ENCODE peak calls at places on chromosome 6, in eight cellular contexts. D is heart right ventricle, H is upper lobe of right lung, L is fibroblast of villous mesenchyme, W is LNCaP clone FGC, J is HFFc6, E is WTC11, U is nephron progenitor cell. F is an unnamed sample.
A peak's percentile ranks its signal among the peaks of the same experiment; 100 is the strongest.

GRCh38 chr6:124823240-124824105 is 138.8 kb upstream of the RNF217 start:
- DNase-seq in L (no peak), D (no peak), U (no peak), E (no peak), J (no peak), H (no peak), W (no peak), F (no peak)

GRCh38 chr6:15382089-15382488 is 136.2 kb downstream of the JARID2 start:
- DNase-seq in H (no peak), W (no peak), J (no peak), D (no peak), U (no peak), E (no peak), L (no peak), F (no peak)

GRCh38 chr6:168583821-168584220 is 142.8 kb downstream of the SMOC2 start:
- DNase-seq in D (no peak), L (no peak), J (no peak), U (no peak), H (no peak), W (no peak), E (no peak), F (no peak)

GRCh38 chr6:34460796-34461507 is 4.9 kb upstream of the PACSIN1 start:
- DNase-seq in J (no peak), D (no peak), U (no peak), E (no peak), H (no peak), L (no peak), W (no peak), F (no peak)

GRCh38 chr6:150200428-150201105 is 57.7 kb downstream of the PPP1R14C start:
- DNase-seq in L (no peak), E (no peak), W (no peak), U (no peak), D (no peak), H (no peak), J (no peak), F (no peak)

GRCh38 chr6:3749390-3749978 is 2.0 kb downstream of the PXDC1 start:
- DNase-seq in U (no peak), D (no peak), W (no peak), E (peak; percentile 54), J (no peak), L (peak; percentile 28), H (peak; percentile 78), F (no peak)

GRCh38 chr6:36692861-36693702 is 4.5 kb upstream of the RAB44 start:
- DNase-seq in L (no peak), U (no peak), E (no peak), J (no peak), D (peak; percentile 65), H (peak; percentile 70), W (no peak), F (no peak)

GRCh38 chr6:152750694-152751093 is at the start of gene VIP:
- DNase-seq in W (no peak), U (peak; percentile 54), E (peak; percentile 47), L (peak; percentile 17), J (peak; percentile 37), D (no peak), H (no peak), F (no peak)

GRCh38 chr6:49776444-49776843 is 10.6 kb downstream of the PGK2 start:
- DNase-seq in U (no peak), J (no peak), W (no peak), E (no peak), L (no peak), D (no peak), H (no peak), F (no peak)

GRCh38 chr6:152648090-152648489 is 10.9 kb upstream of the SYNE1 start:
- DNase-seq in J (peak; percentile 26), U (no peak), W (no peak), D (no peak), E (no peak), L (peak; percentile 20), H (no peak), F (no peak)

GRCh38 chr6:14354919-14355572 is 237.5 kb downstream of the CD83 start:
- DNase-seq in U (no peak), W (no peak), H (no peak), D (peak; percentile 63), E (no peak), L (peak; percentile 43), J (peak; percentile 75), F (no peak)

DNA sequence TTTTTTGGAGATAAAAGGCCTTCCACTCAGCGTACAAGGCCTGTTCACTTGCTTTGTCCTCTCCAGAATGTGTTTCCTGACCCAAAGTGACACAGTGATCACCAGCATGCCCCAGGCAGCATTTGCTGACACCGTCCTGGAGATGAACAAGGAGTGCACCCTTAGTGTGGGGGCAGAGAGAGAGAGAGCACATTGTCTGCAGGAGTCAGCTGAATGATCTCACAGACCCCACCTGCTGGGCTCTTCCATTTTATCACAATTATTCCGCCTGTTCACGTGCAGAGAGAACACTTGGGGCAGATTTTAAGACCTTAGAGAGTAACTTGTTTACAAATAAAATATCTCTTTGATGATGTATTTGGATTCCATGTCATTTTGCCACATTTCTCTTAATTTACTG is 22.4 kb upstream of the MAS1L start:
- DNase-seq in D (no peak), E (no peak), J (no peak), H (no peak), L (no peak), W (no peak), U (no peak), F (no peak)
- TF ChIP-seq CTCF in D (no peak), E (no peak), J (no peak), H (no peak), L (no peak), W (no peak), U (no peak), F (no peak)

GRCh38 chr6:85372188-85372914 is 77.5 kb upstream of the NT5E start:
- DNase-seq in L (no peak), E (no peak), H (no peak), U (no peak), W (no peak), D (no peak), J (no peak), F (no peak)
- TF ChIP-seq CTCF in L (no peak), E (no peak), H (peak; percentile 6), U (no peak), W (peak; percentile 27), D (peak; percentile 22), J (peak; percentile 25), F (peak; percentile 55)

GRCh38 chr6:28988536-28989415 is 16.3 kb downstream of the ZNF311 start:
- DNase-seq in W (no peak), H (peak; percentile 81), U (peak; percentile 84), D (peak; percentile 47), E (peak; percentile 95), J (no peak), L (peak; percentile 74), F (no peak)
- TF ChIP-seq CTCF in W (no peak), H (peak; percentile 32), U (peak; percentile 65), D (peak; percentile 43), E (peak; percentile 73), J (peak; percentile 25), L (peak; percentile 68), F (peak; percentile 75)

DNA sequence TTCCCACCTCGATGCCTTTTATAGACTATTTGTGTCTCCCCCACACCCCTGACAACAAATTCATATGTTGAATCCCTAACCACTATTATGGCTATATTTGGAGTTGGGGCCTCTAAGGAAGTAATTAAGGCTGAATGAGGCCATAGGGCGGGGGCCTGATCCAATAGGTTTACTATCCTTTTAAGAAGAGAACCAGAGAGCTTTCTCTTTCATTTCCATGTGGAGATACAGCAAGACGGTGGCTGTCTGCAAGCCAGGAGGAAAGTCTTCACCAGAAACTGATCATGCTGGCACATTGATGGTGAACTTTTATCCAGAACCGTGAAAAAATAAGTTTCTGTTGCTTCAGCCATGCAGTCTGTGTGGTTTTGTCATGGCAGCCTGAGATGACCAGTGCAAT is 38.9 kb upstream of the CLIC5 start:
- DNase-seq in H (no peak), L (no peak), E (no peak), J (no peak), D (no peak), W (no peak), U (no peak), F (no peak)
- TF ChIP-seq CTCF in H (no peak), L (no peak), E (no peak), J (no peak), D (no peak), W (no peak), U (no peak), F (no peak)

DNA sequence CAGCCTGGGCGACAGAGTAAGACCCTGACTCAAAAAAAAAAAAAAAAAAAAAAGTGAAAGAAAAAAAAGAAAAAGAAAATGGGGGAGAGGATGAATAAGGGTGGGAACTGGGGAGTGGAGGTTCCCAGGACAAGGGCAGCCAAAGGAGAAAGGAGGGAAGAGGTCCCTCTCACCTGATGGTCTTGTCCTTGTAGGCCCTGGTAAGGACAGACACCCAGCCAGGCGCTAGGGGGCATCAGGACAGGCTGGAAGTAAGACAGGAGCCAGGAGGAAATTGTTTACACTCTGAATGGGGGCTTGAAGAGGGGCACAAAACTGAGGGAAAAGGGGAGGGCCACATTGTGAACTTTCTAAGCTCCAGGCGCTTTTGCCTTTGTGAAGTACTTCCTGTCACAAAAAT is 2.3 kb upstream of the ALDH5A1 start:
- DNase-seq in L (no peak), D (no peak), H (no peak), U (peak; percentile 21), W (no peak), E (peak; percentile 58), J (peak; percentile 5), F (no peak)
- TF ChIP-seq CTCF in L (peak; percentile 36), D (peak; percentile 40), H (peak; percentile 25), U (peak; percentile 15), W (peak; percentile 13), E (no peak), J (peak; percentile 34), F (peak; percentile 55)

GRCh38 chr6:23659125-23659524 is 466.9 kb upstream of the NRSN1 start:
- DNase-seq in U (peak; percentile 45), H (no peak), J (no peak), W (no peak), D (no peak), E (peak; percentile 48), L (peak; percentile 12), F (no peak)
- TF ChIP-seq CTCF in U (peak; percentile 69), H (peak; percentile 30), J (no peak), W (peak; percentile 76), D (peak; percentile 58), E (peak; percentile 45), L (peak; percentile 25), F (peak; percentile 81)

F was measured in chondrocyte.